ENCODE peak calls at places on chromosome 7, in ten cellular contexts. K is OCI-LY7, Y is adrenal gland, B is AG04450, A is gastrocnemius medialis, U is IMR-90, R is HFFc6, M is thyroid gland, C is fibroblast of lung, S is cardiac fibroblast. H is an unnamed sample.

GRCh38 chr7:134374291-134374690 is 57.6 kb upstream of the SLC35B4 start:
- DNase-seq in K (no peak), Y (no peak), B (no peak), A (no peak), U (no peak), R (no peak), M (no peak), C (no peak), S (no peak), H (no peak)

GRCh38 chr7:106982415-106982814 is 62.1 kb upstream of the PRKAR2B start:
- DNase-seq in K (no peak), Y (no peak), B (no peak), A (no peak), U (peak), R (no peak), M (no peak), C (peak), S (no peak), H (no peak)

GRCh38 chr7:88546808-88547207 is 212.7 kb upstream of the ZNF804B start:
- DNase-seq in K (peak), Y (no peak), B (no peak), A (no peak), U (no peak), R (no peak), M (no peak), C (peak), S (peak), H (no peak)

GRCh38 chr7:136179154-136179553 is 202.0 kb upstream of the MTPN start:
- DNase-seq in K (no peak), Y (no peak), B (no peak), A (no peak), U (no peak), R (no peak), M (no peak), C (no peak), S (no peak), H (no peak)

GRCh38 chr7:66837007-66837406 is 84.0 kb upstream of the TMEM248 start:
- DNase-seq in K (peak), Y (no peak), B (no peak), A (peak), U (peak), R (no peak), M (no peak), C (no peak), S (peak), H (peak)

GRCh38 chr7:99707096-99707495 is 27.3 kb upstream of the CYP3A5 start:
- DNase-seq in K (no peak), Y (no peak), B (no peak), A (no peak), U (peak), R (peak), M (no peak), C (peak), S (peak), H (no peak)

GRCh38 chr7:92461027-92462003 is 14.0 kb downstream of the GATAD1 start:
- DNase-seq in K (peak), Y (peak), B (no peak), A (no peak), U (peak), R (peak), M (peak), C (peak), S (peak), H (no peak)

GRCh38 chr7:111126987-111127386 is 36.1 kb downstream of the LRRN3 start:
- DNase-seq in K (no peak), Y (no peak), B (no peak), A (no peak), U (peak), R (peak), M (no peak), C (peak), S (peak), H (no peak)

GRCh38 chr7:156582591-156583123 is 57.9 kb upstream of the RNF32 start:
- DNase-seq in K (no peak), Y (no peak), B (no peak), A (no peak), U (no peak), R (no peak), M (no peak), C (no peak), S (no peak), H (no peak)
- TF ChIP-seq CTCF in K (peak), Y (no peak), B (no peak), A (no peak), U (no peak), R (no peak), M (no peak), C (no peak), S (no peak), H (no peak)

GRCh38 chr7:142303650-142304049 is 45.8 kb upstream of the PRSS58 start:
- DNase-seq in K (peak), Y (no peak), B (no peak), A (no peak), U (no peak), R (no peak), M (no peak), C (no peak), S (no peak), H (no peak)
- TF ChIP-seq CTCF in K (peak), Y (no peak), B (no peak), A (no peak), U (peak), R (peak), M (no peak), C (no peak), S (no peak), H (peak)

GRCh38 chr7:8258166-8258565 is 3.8 kb downstream of the ICA1 start:
- DNase-seq in K (no peak), Y (no peak), B (no peak), A (no peak), U (no peak), R (no peak), M (no peak), C (no peak), S (no peak), H (no peak)

GRCh38 chr7:8260871-8261707 is 878 bp downstream of the ICA1 start:
- DNase-seq in K (no peak), Y (peak), B (no peak), A (peak), U (no peak), R (no peak), M (peak), C (peak), S (peak), H (peak)

GRCh38 chr7:8261711-8262695 is at the start of gene ICA1:
- DNase-seq in K (no peak), Y (peak), B (no peak), A (no peak), U (no peak), R (no peak), M (peak), C (peak), S (peak), H (peak)

GRCh38 chr7:8258734-8259133 is 3.2 kb downstream of the ICA1 start:
- DNase-seq in K (no peak), Y (no peak), B (no peak), A (no peak), U (no peak), R (no peak), M (no peak), C (no peak), S (no peak), H (no peak)

GRCh38 chr7:8259586-8260222 is 2.3 kb downstream of the ICA1 start:
- DNase-seq in K (no peak), Y (no peak), B (no peak), A (no peak), U (no peak), R (no peak), M (no peak), C (no peak), S (no peak), H (no peak)
- TF ChIP-seq CTCF in K (no peak), Y (no peak), B (no peak), A (no peak), U (no peak), R (no peak), M (no peak), C (no peak), S (no peak), H (no peak)

GRCh38 chr7:39181398-39181797 is 203.7 kb downstream of the POU6F2 start:
- DNase-seq in K (no peak), Y (no peak), B (no peak), A (no peak), U (no peak), R (no peak), M (no peak), C (no peak), S (no peak), H (no peak)

GRCh38 chr7:39186131-39186530 is 208.4 kb downstream of the POU6F2 start:
- DNase-seq in K (no peak), Y (no peak), B (no peak), A (no peak), U (no peak), R (no peak), M (no peak), C (no peak), S (no peak), H (no peak)

GRCh38 chr7:39186671-39187070 is 209.0 kb downstream of the POU6F2 start:
- DNase-seq in K (no peak), Y (no peak), B (no peak), A (no peak), U (no peak), R (no peak), M (no peak), C (no peak), S (no peak), H (no peak)

GRCh38 chr7:39187130-39187529 is 209.4 kb downstream of the POU6F2 start:
- DNase-seq in K (no peak), Y (no peak), B (no peak), A (no peak), U (no peak), R (no peak), M (no peak), C (no peak), S (no peak), H (no peak)

GRCh38 chr7:39184387-39184786 is 206.7 kb downstream of the POU6F2 start:
- DNase-seq in K (no peak), Y (no peak), B (no peak), A (no peak), U (no peak), R (no peak), M (no peak), C (no peak), S (no peak), H (no peak)
- TF ChIP-seq CTCF in K (no peak), Y (no peak), B (no peak), A (no peak), U (no peak), R (no peak), M (no peak), C (no peak), S (no peak), H (peak)

DNA sequence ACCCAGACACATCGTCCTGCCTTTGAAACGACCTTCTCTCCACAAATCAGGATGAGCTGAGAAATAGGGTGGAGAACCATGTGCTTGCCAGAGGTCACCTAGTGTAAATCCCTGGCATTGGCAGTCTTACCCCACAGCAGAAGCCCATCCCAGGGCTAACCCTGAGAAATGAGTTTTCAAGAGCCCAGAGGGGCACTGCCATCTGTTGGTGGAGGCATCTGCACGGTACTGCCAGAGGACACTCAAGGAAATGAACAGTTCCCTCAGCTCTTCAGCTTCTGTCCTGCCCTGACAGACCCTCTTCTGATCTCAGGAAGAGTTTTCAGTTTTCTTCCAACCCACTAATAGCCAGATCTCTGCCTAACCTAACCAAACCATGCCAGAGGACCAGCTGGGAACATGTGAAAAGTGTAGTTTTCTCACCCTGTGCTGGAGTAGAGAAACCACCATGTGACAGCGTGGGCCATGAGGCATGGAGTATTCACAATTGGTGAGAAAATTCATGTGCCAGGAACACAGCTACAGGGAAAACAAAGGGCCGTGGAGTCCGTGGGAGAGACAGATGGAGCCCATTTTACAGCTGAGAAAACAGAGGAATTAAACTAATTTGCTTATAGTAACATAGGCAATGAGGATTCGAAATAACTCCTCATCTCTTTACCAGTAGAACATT is 37.7 kb upstream of the ITPRID1 start:
- DNase-seq in K (no peak), Y (no peak), B (no peak), A (no peak), U (no peak), R (no peak), M (no peak), C (no peak), S (no peak), H (no peak)
- TF ChIP-seq CTCF in K (no peak), Y (no peak), B (no peak), A (no peak), U (no peak), R (no peak), M (no peak), C (no peak), S (no peak), H (no peak)

DNA sequence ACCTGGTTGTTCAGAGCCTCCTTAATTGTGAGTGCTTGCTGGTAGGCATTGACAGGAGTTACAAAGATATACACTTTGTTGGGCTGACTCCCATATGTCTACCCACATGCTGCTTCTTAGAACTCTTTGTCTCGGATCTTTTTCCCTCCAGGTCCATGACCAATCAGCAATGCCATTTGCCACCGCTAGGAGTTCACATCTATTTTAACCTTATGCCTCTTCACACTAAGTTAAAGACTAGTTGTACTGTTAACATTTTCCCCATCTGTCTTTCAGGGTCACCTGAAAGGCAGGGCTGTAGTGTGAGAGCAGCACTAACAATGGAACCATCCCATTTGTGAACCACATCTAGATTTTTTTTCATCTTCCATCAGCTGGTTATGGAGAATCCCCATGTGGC is 226.7 kb upstream of the NPY start:
- DNase-seq in K (no peak), Y (no peak), B (no peak), A (no peak), U (no peak), R (no peak), M (no peak), C (no peak), S (no peak), H (no peak)
- TF ChIP-seq CTCF in K (peak), Y (no peak), B (peak), A (no peak), U (no peak), R (peak), M (no peak), C (peak), S (no peak), H (peak)